ENCODE peak calls at places on chromosomes 13 and 19, in ten cellular contexts. Z, E, S, X, I, R, D, Y, C and T are unnamed samples.

GRCh38 chr13:77519808-77520207 is 15.7 kb upstream of the SCEL start:
- DNase-seq in S (no peak), D (no peak), E (no peak), Z (no peak), R (no peak), Y (no peak), I (no peak), X (no peak), C (no peak), T (no peak)

GRCh38 chr13:52405767-52406494 is at the start of gene THSD1:
- DNase-seq in I (no peak), R (peak), S (peak), X (no peak), C (no peak), E (no peak), Y (peak), Z (peak), D (no peak), T (no peak)

GRCh38 chr19:35261356-35262100 is 7.2 kb upstream of the USF2 start:
- DNase-seq in I (no peak), R (no peak), Z (no peak), S (no peak), E (no peak), C (no peak), Y (no peak), D (no peak), X (no peak), T (no peak)

GRCh38 chr19:10295305-10295846 is 5.6 kb downstream of the ICAM5 start:
- DNase-seq in R (peak), E (no peak), C (peak), S (no peak), Z (peak), I (peak), Y (peak), X (peak), D (no peak), T (no peak)

GRCh38 chr13:20337894-20338551 is 105.9 kb upstream of the GJB6 start:
- DNase-seq in Z (no peak), S (no peak), I (no peak), C (no peak), E (no peak), X (no peak), D (no peak), Y (no peak), R (no peak), T (no peak)

GRCh38 chr19:18999896-19000620 is 33.3 kb downstream of the SUGP2 start:
- DNase-seq in E (no peak), C (no peak), Z (peak), S (no peak), X (peak), D (no peak), Y (no peak), R (no peak), I (no peak), T (no peak)

GRCh38 chr19:3710265-3710812 is 2.2 kb downstream of the TJP3 start:
- DNase-seq in X (peak), R (no peak), S (peak), D (no peak), Z (peak), C (no peak), I (peak), E (no peak), Y (peak), T (peak)

GRCh38 chr13:95319551-95320274 is 18.5 kb upstream of the ABCC4 start:
- DNase-seq in E (no peak), S (no peak), D (no peak), Z (peak), X (no peak), R (no peak), I (no peak), Y (no peak), C (no peak), T (no peak)

GRCh38 chr19:44553478-44554171 is 24.1 kb upstream of the CEACAM20 start:
- DNase-seq in S (no peak), I (no peak), Z (no peak), R (no peak), Y (no peak), C (no peak), X (no peak), E (no peak), D (no peak), T (no peak)

GRCh38 chr19:16944626-16945363 is 56.0 kb downstream of the F2RL3 start:
- DNase-seq in S (no peak), D (no peak), R (no peak), Z (no peak), E (no peak), I (peak), C (no peak), Y (no peak), X (no peak), T (no peak)

GRCh38 chr13:30325668-30326067 is 18.3 kb upstream of the KATNAL1 start:
- DNase-seq in Z (no peak), R (no peak), E (no peak), X (no peak), S (no peak), C (no peak), Y (no peak), D (no peak), I (no peak), T (no peak)

GRCh38 chr13:34750078-34750703 is 191.9 kb upstream of the NBEA start:
- DNase-seq in X (peak), R (no peak), D (no peak), E (no peak), Y (peak), I (peak), Z (peak), C (no peak), S (peak), T (no peak)

GRCh38 chr13:33352520-33352919 is 67.0 kb upstream of the STARD13 start:
- DNase-seq in Z (no peak), D (no peak), Y (no peak), R (no peak), C (no peak), X (no peak), E (no peak), I (no peak), S (no peak), T (no peak)

GRCh38 chr13:28533441-28534166 is 38.7 kb upstream of the FLT1 start:
- DNase-seq in R (no peak), X (no peak), E (no peak), I (no peak), Y (no peak), C (no peak), Z (no peak), D (no peak), S (no peak), T (no peak)

GRCh38 chr13:107203146-107203847 is 635.4 kb upstream of the ARGLU1 start:
- DNase-seq in Z (no peak), D (no peak), Y (no peak), C (no peak), E (no peak), S (no peak), I (peak), R (peak), X (peak), T (no peak)

GRCh38 chr13:41034862-41035261 is 15.7 kb upstream of the ELF1 start:
- DNase-seq in S (no peak), D (no peak), R (no peak), E (no peak), Y (no peak), X (no peak), C (no peak), I (no peak), Z (no peak), T (no peak)

GRCh38 chr19:45517238-45517637 is 10.0 kb downstream of the VASP start:
- DNase-seq in R (no peak), X (no peak), Y (no peak), Z (no peak), D (no peak), E (no peak), S (no peak), C (no peak), I (no peak), T (no peak)

GRCh38 chr19:10000171-10000826 is 10.0 kb downstream of the COL5A3 start:
- DNase-seq in Y (peak), E (no peak), Z (peak), S (peak), R (peak), C (peak), D (no peak), X (peak), I (peak), T (peak)

GRCh38 chr19:35251456-35251855 is 2.7 kb downstream of the LSR start:
- DNase-seq in I (no peak), D (no peak), S (no peak), C (no peak), E (no peak), Z (no peak), X (no peak), Y (no peak), R (no peak), T (no peak)